ENCODE peak calls at places on chromosomes 12 and 14, in nine cellular contexts. D is right lobe of liver, C is cardiac muscle cell, G is upper lobe of right lung, P is lung, U is H9, A is right cardiac atrium, Y is aorta, H is IMR-90. O is an unnamed sample.

GRCh38 chr12:65657635-65658034 is 166.6 kb upstream of the HMGA2 start:
- DNase-seq in H (no peak), P (no peak), D (no peak), Y (no peak), U (no peak), C (no peak), A (no peak), G (no peak), O (no peak)

GRCh38 chr12:109203480-109203879 is 87.1 kb downstream of the ACACB start:
- DNase-seq in G (peak), H (no peak), C (no peak), A (no peak), D (no peak), U (no peak), Y (peak), P (no peak), O (no peak)

GRCh38 chr14:97878727-97879126 is 1081.5 kb downstream of the VRK1 start:
- DNase-seq in A (no peak), P (no peak), C (no peak), U (no peak), G (no peak), D (no peak), H (no peak), Y (no peak), O (no peak)

GRCh38 chr14:90605430-90605829 is 208.6 kb downstream of the CALM1 start:
- DNase-seq in H (no peak), D (no peak), G (no peak), U (no peak), Y (no peak), C (no peak), A (no peak), P (no peak), O (no peak)

GRCh38 chr12:67354322-67354721 is 85.2 kb downstream of the CAND1 start:
- DNase-seq in C (no peak), U (no peak), P (no peak), G (no peak), D (no peak), Y (no peak), A (no peak), H (peak), O (no peak)

GRCh38 chr12:25388216-25388615 is 137.5 kb upstream of the KRAS start:
- DNase-seq in A (no peak), U (no peak), G (no peak), C (no peak), Y (no peak), D (no peak), P (no peak), H (peak), O (no peak)

GRCh38 chr12:57754411-57755193 is at the start of gene MARCHF9:
- DNase-seq in P (peak), A (peak), G (peak), C (peak), U (peak), D (peak), Y (peak), H (no peak), O (peak)

GRCh38 chr12:86081798-86082197 is 174.4 kb downstream of the MGAT4C start:
- DNase-seq in P (no peak), G (no peak), Y (no peak), A (no peak), U (no peak), H (no peak), C (no peak), D (no peak), O (no peak)

GRCh38 chr14:104439625-104440024 is 139.9 kb upstream of the C14orf180 start:
- DNase-seq in D (no peak), U (no peak), H (no peak), G (no peak), A (no peak), Y (peak), P (peak), C (no peak), O (no peak)

GRCh38 chr12:3262466-3262865 is 185.3 kb downstream of the TSPAN9 start:
- DNase-seq in Y (no peak), A (peak), C (no peak), P (no peak), G (no peak), D (peak), H (no peak), U (no peak), O (no peak)

GRCh38 chr12:229441-230191 is 15.7 kb upstream of the SLC6A12 start:
- DNase-seq in Y (no peak), C (no peak), D (no peak), U (peak), G (peak), A (no peak), P (no peak), H (no peak), O (no peak)

GRCh38 chr12:19739195-19739776 is 300.0 kb downstream of the AEBP2 start:
- DNase-seq in G (no peak), A (no peak), D (no peak), P (no peak), Y (no peak), U (no peak), H (peak), C (peak), O (no peak)

GRCh38 chr12:131592972-131593371 is 117.9 kb upstream of the SFSWAP start:
- DNase-seq in A (no peak), U (no peak), H (no peak), C (peak), P (no peak), G (no peak), Y (no peak), D (no peak), O (no peak)

GRCh38 chr12:92786045-92786444 is 83.3 kb downstream of the PLEKHG7 start:
- DNase-seq in A (no peak), Y (no peak), H (peak), P (no peak), C (no peak), D (no peak), U (no peak), G (no peak), O (no peak)

GRCh38 chr12:28424965-28425364 is 234.7 kb downstream of the CCDC91 start:
- DNase-seq in A (peak), Y (no peak), U (no peak), P (peak), G (no peak), D (no peak), H (peak), C (peak), O (no peak)

GRCh38 chr14:103806805-103807204 is 40.6 kb downstream of the PPP1R13B start:
- DNase-seq in H (no peak), Y (no peak), D (no peak), A (no peak), U (no peak), G (no peak), C (peak), P (no peak), O (no peak)

GRCh38 chr14:44812672-44813071 is 149.1 kb downstream of the KLHL28 start:
- DNase-seq in Y (no peak), A (no peak), U (peak), H (no peak), C (no peak), P (no peak), G (no peak), D (no peak), O (no peak)

GRCh38 chr14:22554706-22555572 is 34.1 kb downstream of the DAD1 start:
- DNase-seq in G (no peak), D (no peak), P (no peak), A (no peak), H (no peak), U (no peak), C (no peak), Y (no peak), O (no peak)

GRCh38 chr14:61444215-61444768 is 122.9 kb downstream of the PRKCH start:
- DNase-seq in A (no peak), P (peak), G (no peak), C (no peak), Y (no peak), D (peak), U (no peak), H (no peak), O (no peak)

GRCh38 chr14:98173291-98173690 is 1098.7 kb downstream of the BCL11B start:
- DNase-seq in G (no peak), P (no peak), U (no peak), C (no peak), D (no peak), H (no peak), A (no peak), Y (no peak), O (no peak)

GRCh38 chr14:91405241-91405721 is 12.3 kb downstream of the CCDC88C start:
- DNase-seq in P (no peak), Y (no peak), G (no peak), A (no peak), U (no peak), D (no peak), C (no peak), H (no peak), O (no peak)

GRCh38 chr14:22414876-22415632 is 174.0 kb downstream of the DAD1 start:
- DNase-seq in Y (no peak), P (no peak), G (no peak), D (no peak), A (no peak), U (no peak), C (no peak), H (no peak), O (no peak)

GRCh38 chr12:19972325-19973288 is 395.7 kb upstream of the PDE3A start:
- DNase-seq in P (no peak), Y (no peak), D (no peak), A (no peak), U (no peak), C (no peak), G (no peak), H (peak), O (no peak)

GRCh38 chr14:21104448-21105060 is 3.7 kb downstream of the TMEM253 start:
- DNase-seq in U (peak), D (peak), H (peak), C (peak), P (peak), G (peak), Y (peak), A (peak), O (peak)

GRCh38 chr12:79933580-79934264 is 1.2 kb downstream of the PPP1R12A start:
- DNase-seq in U (no peak), P (no peak), D (no peak), H (peak), Y (no peak), C (peak), A (no peak), G (no peak), O (no peak)

GRCh38 chr12:131894981-131895639 is 688 bp downstream of the ULK1 start:
- DNase-seq in C (peak), G (peak), A (peak), P (no peak), D (no peak), Y (peak), H (no peak), U (peak), O (peak)

GRCh38 chr14:36105401-36105800 is 71.1 kb downstream of the PTCSC3 start:
- DNase-seq in D (no peak), A (no peak), H (no peak), G (no peak), U (peak), P (peak), C (peak), Y (no peak), O (no peak)

GRCh38 chr14:105045710-105046326 is 19.4 kb downstream of the GPR132 start:
- DNase-seq in G (peak), D (peak), A (peak), Y (peak), P (peak), H (peak), U (peak), C (peak), O (peak)

GRCh38 chr14:58465425-58465824 is 37.9 kb downstream of the KIAA0586 start:
- DNase-seq in G (no peak), A (no peak), P (no peak), U (no peak), C (no peak), H (peak), D (no peak), Y (no peak), O (no peak)

GRCh38 chr14:77024171-77024627 is 4.3 kb downstream of the IRF2BPL start:
- DNase-seq in H (peak), D (peak), U (peak), C (peak), P (no peak), A (peak), Y (peak), G (no peak), O (no peak)

GRCh38 chr12:6570264-6570887 is 2.3 kb upstream of the NOP2 start:
- DNase-seq in D (peak), U (peak), H (no peak), P (no peak), Y (peak), C (peak), A (peak), G (peak), O (no peak)

GRCh38 chr14:86530457-86530856 is 1000.5 kb downstream of the FLRT2 start:
- DNase-seq in H (no peak), G (no peak), D (no peak), Y (no peak), A (no peak), U (no peak), C (no peak), P (no peak), O (no peak)

GRCh38 chr14:101127239-101127638 is 223.7 kb upstream of the RTL1 start:
- DNase-seq in G (no peak), D (no peak), H (no peak), Y (no peak), P (peak), C (no peak), U (no peak), A (no peak), O (no peak)

GRCh38 chr12:31574803-31575573 is 15.9 kb downstream of the DENND5B start:
- DNase-seq in U (no peak), G (no peak), C (no peak), H (peak), P (no peak), Y (no peak), A (no peak), D (no peak), O (no peak)

DNA sequence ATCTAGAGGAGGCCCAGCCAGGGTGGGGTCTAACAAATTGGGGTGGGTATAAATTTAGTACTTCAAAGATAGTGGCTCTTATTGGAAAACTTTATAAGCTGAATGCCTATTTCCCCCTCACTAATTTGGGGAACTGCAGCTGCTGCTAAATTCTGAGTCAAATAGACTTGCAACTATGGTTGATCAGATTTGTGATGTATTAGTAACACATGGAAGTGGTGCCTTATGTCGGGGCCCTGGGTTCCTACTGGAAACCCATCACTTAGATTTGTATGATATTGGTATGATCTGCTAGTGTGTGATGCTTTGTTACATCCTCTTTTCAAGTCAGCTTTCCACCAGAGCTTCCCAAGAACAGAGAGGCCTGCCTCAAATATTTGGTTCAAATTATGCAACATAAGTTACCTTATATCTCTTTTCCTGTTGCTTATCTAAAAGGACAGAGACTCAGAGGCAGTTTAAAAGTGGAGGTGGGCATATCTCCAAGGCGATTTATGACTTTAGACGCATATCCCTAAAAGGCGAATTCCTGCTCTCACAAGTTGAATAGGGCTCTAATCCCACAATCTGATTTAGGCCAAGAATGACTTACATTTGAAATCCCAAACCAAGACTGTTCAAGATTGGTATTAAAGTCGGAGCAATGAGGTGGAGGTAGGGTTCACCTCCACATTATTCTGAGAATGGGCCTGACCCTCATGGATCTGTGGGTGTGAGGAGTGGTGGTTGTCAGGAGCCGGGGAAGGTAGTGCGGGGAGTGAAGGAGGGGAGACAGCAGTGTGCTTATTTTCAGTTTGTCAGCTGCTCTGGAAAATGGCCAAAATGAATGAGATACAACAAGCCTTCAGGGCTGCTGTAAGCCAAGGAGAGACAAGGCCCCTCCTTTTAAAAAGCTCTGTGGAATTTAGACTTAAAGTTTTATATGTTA is 425.8 kb downstream of the RAD51B start:
- DNase-seq in U (no peak), H (peak), P (no peak), Y (no peak), A (peak), C (peak), G (no peak), D (no peak), O (no peak)
- H3K27ac ChIP-seq in U (no peak), H (no peak), P (peak), Y (peak), A (peak), C (peak), G (peak), D (peak), O (peak)

GRCh38 chr14:69237142-69237541 is 22.8 kb upstream of the GALNT16 start:
- DNase-seq in C (no peak), H (no peak), Y (no peak), A (no peak), G (no peak), U (no peak), D (no peak), P (no peak), O (no peak)

GRCh38 chr14:69231486-69231885 is 28.5 kb upstream of the GALNT16 start:
- DNase-seq in H (no peak), Y (no peak), G (no peak), P (no peak), A (no peak), C (peak), D (no peak), U (no peak), O (no peak)

GRCh38 chr14:69234106-69234505 is 25.9 kb upstream of the GALNT16 start:
- DNase-seq in Y (no peak), G (no peak), D (no peak), C (no peak), A (no peak), U (no peak), P (no peak), H (no peak), O (no peak)

GRCh38 chr14:69235708-69236107 is 24.2 kb upstream of the GALNT16 start:
- DNase-seq in Y (no peak), D (no peak), A (no peak), H (no peak), U (no peak), P (no peak), G (no peak), C (no peak), O (no peak)

DNA sequence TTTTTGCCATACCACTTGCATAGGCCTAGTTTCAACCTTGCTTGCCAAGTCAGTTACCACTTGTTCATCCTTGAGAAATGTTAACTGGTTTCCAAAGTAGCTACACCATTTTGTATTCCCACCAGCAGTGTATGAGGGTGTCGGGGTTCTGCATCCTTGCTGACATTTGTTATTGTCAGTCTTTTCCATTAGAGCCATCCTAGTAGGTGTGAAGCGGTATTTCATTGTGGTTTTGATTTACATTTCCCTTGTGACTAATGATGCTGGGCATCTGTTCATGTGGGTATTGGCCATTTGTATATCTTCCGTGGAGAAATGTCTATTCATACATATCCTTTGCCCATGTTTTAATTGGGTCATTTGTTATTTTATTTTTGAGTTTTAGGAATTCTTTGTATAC is 27.6 kb upstream of the GALNT16 start:
- DNase-seq in D (no peak), Y (no peak), C (no peak), P (no peak), H (no peak), A (no peak), U (no peak), G (no peak), O (no peak)
- H3K27ac ChIP-seq in D (no peak), Y (no peak), C (no peak), P (no peak), H (no peak), A (no peak), U (no peak), G (no peak), O (no peak)

DNA sequence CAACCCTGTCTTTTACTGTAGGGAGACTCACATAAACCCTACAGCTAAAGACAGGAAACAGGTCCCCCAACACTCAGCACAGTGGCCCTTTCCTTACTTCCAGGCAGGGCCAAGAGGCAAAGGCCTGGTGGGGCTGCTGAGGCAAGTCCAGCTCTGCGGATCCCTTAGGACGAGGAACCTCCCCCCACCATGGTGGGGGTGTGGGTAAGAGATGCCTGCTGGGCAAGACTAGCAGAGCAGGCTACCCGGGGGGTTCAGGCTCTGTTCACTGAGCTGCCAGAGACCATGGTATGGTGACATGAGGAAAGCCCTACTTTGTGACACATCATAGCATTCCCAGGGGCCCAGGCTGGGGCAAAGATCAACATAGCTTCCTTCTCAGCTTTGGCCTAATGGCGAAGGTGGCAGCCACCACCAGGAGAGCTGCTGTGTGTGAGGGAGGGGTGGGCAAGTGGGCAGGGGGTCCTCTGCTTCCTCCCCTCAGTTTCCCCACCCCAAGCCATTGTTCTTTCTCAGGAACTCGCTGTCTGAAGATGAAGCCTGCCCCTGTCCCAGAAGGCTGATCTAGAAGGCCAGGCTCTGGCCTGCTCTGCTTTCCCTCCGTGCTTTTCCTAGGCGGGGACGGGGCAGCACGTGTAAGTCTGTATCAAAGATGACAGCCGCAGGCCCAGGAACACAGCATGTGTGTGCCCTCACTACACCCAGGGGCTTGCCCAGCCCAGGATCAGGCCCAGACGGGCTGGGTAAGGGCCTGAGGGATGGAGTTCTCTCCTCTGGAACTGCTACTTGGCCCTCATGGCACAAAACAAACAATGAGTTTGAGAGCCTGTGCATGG is 10.1 kb upstream of the TINF2 start:
- DNase-seq in A (no peak), D (no peak), Y (peak), G (peak), U (no peak), C (no peak), P (no peak), H (no peak), O (no peak)
- H3K27ac ChIP-seq in A (no peak), D (no peak), Y (no peak), G (peak), U (no peak), C (no peak), P (peak), H (peak), O (no peak)

DNA sequence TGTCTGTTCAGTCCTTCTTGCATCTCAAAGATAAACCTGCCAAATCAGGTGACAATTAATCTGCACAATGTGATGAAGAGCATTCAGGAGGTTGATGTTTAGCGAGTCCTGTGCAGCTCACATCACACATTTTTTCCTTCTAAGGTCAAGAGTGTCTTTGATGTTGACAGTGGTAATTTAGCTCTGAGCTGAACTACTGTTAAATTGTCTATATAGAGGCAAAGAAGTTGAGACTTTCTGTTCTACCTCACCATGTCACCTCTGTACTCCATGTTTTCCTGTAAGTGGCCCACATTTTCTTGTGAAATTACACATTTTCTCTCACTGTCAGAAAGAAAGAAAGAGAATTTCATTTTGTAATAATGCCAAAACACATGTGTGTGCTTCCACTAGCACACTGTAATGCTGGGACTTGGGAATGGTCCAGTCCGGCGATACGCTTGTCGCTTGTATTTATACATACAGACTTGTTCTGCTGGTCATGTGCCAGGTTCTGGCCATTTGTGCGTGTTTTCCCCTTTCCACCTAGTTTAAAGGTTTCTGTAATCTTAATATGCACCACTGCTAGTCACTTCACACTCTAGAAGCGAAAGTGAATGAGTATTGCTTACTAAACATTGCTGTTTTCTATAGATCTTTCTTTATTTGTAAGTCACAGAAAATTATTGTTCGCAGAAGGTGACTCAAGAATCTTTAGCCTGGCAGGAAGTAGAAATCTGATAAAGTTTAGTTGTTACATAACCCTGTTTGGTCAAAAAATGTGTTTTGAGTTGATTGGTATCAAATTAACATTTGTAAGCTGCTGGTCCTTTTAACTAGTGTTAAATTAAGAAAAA is 328.9 kb downstream of the TMTC2 start:
- DNase-seq in G (no peak), U (no peak), H (no peak), D (no peak), Y (no peak), C (no peak), A (no peak), P (no peak), O (no peak)
- H3K27ac ChIP-seq in G (no peak), U (no peak), H (no peak), D (no peak), Y (no peak), C (no peak), A (no peak), P (no peak), O (no peak)

O was measured in substantia nigra.